ENCODE peak calls at places on chromosomes 3 and 15, in ten cellular contexts. I is body of pancreas, L is cardiac muscle cell, U is fibroblast of lung, H is fibroblast of pulmonary artery, O is neural progenitor cell, R is mucosa of descending colon, E is uterus, S is ovary, B is AG10803. A is an unnamed sample.

GRCh38 chr15:70277556-70277955 is 179.8 kb upstream of the TLE3 start:
- DNase-seq in S (no peak), E (no peak), B (no peak), I (no peak), U (no peak), H (no peak), L (no peak), R (no peak), O (no peak), A (no peak)

GRCh38 chr3:59641169-59641914 is 591.5 kb upstream of the CFAP20DC start:
- DNase-seq in H (peak), I (peak), R (no peak), E (no peak), B (peak), U (peak), O (no peak), S (no peak), L (peak), A (peak)

GRCh38 chr3:126446791-126447190 is 28.9 kb downstream of the ZXDC start:
- DNase-seq in L (no peak), S (no peak), O (no peak), H (no peak), I (no peak), U (peak), R (no peak), E (no peak), B (no peak), A (no peak)

GRCh38 chr15:42020713-42021273 is at the start of gene PLA2G4E:
- DNase-seq in O (no peak), B (no peak), L (no peak), E (no peak), I (no peak), S (no peak), R (no peak), H (no peak), U (no peak), A (no peak)

GRCh38 chr3:143287403-143287802 is 167.8 kb downstream of the CHST2 start:
- DNase-seq in E (no peak), O (no peak), R (no peak), I (no peak), U (no peak), S (no peak), L (no peak), H (peak), B (no peak), A (no peak)

GRCh38 chr15:90822204-90822955 is 46.0 kb upstream of the FURIN start:
- DNase-seq in H (no peak), O (no peak), B (no peak), U (no peak), E (no peak), L (no peak), R (no peak), S (no peak), I (no peak), A (no peak)

GRCh38 chr15:91824256-91824655 is 29.3 kb upstream of the SLCO3A1 start:
- DNase-seq in L (no peak), U (no peak), B (no peak), O (no peak), R (no peak), H (peak), E (no peak), S (no peak), I (no peak), A (peak)

GRCh38 chr3:50323614-50324199 is 1.2 kb upstream of the HYAL2 start:
- DNase-seq in H (no peak), E (peak), I (no peak), U (no peak), S (no peak), B (no peak), R (no peak), L (no peak), O (no peak), A (no peak)

GRCh38 chr3:185280572-185281365 is 26.9 kb upstream of the EHHADH start:
- DNase-seq in R (no peak), I (no peak), L (peak), O (peak), U (peak), S (no peak), E (no peak), B (peak), H (peak), A (peak)

GRCh38 chr3:175475765-175476164 is 616.6 kb downstream of the NAALADL2 start:
- DNase-seq in H (no peak), E (no peak), B (no peak), S (no peak), U (no peak), R (no peak), L (no peak), I (no peak), O (no peak), A (no peak)

GRCh38 chr3:157394361-157394760 is 42.3 kb upstream of the PTX3 start:
- DNase-seq in S (no peak), B (no peak), L (no peak), I (no peak), E (no peak), R (no peak), O (no peak), U (no peak), H (no peak), A (no peak)

GRCh38 chr15:56660943-56661342 is 72.4 kb downstream of the ZNF280D start:
- DNase-seq in E (no peak), R (no peak), L (no peak), I (no peak), S (no peak), O (no peak), B (no peak), U (no peak), H (no peak), A (no peak)

GRCh38 chr15:73745073-73745472 is 8.1 kb downstream of the INSYN1 start:
- DNase-seq in R (no peak), I (no peak), S (no peak), B (no peak), U (no peak), L (no peak), E (no peak), H (no peak), O (no peak), A (no peak)

GRCh38 chr3:11919390-11919789 is 72.7 kb upstream of the TAMM41 start:
- DNase-seq in H (no peak), S (no peak), E (no peak), U (no peak), I (no peak), B (no peak), O (peak), R (no peak), L (no peak), A (no peak)

GRCh38 chr3:45890405-45890804 is 4.1 kb downstream of the CCR9 start:
- DNase-seq in I (peak), E (no peak), U (no peak), S (no peak), H (no peak), B (no peak), L (no peak), O (no peak), R (peak), A (no peak)

GRCh38 chr3:53109822-53110771 is 20.1 kb downstream of the RFT1 start:
- DNase-seq in U (peak), O (peak), B (peak), L (peak), E (peak), H (peak), S (peak), I (peak), R (peak), A (peak)

GRCh38 chr15:90062023-90062728 is 40.1 kb downstream of the IDH2 start:
- DNase-seq in S (peak), L (peak), B (no peak), E (peak), U (peak), H (peak), O (peak), R (peak), I (peak), A (no peak)

GRCh38 chr3:143343944-143344343 is 224.4 kb downstream of the CHST2 start:
- DNase-seq in I (no peak), E (no peak), U (no peak), L (no peak), B (no peak), H (no peak), R (no peak), S (no peak), O (no peak), A (no peak)

GRCh38 chr3:192039593-192039992 is 578.6 kb downstream of the PYDC2 start:
- DNase-seq in I (peak), B (no peak), L (no peak), U (no peak), O (no peak), H (no peak), E (no peak), S (no peak), R (no peak), A (no peak)

GRCh38 chr15:39079296-39079834 is 501.5 kb upstream of the THBS1 start:
- DNase-seq in E (no peak), H (peak), U (peak), O (no peak), R (peak), I (no peak), S (no peak), L (peak), B (peak), A (peak)

GRCh38 chr15:74845581-74845980 is 2.6 kb upstream of the ULK3 start:
- DNase-seq in I (no peak), O (no peak), E (no peak), S (no peak), U (no peak), H (no peak), B (no peak), R (no peak), L (no peak), A (no peak)

GRCh38 chr15:60318236-60318867 is 79.4 kb downstream of the ANXA2 start:
- DNase-seq in U (no peak), H (no peak), S (no peak), R (no peak), B (no peak), O (peak), I (no peak), E (no peak), L (no peak), A (no peak)

GRCh38 chr15:72423256-72423655 is 25.2 kb downstream of the TMEM202 start:
- DNase-seq in H (no peak), B (peak), E (no peak), L (no peak), R (no peak), S (no peak), U (no peak), O (no peak), I (no peak), A (peak)

GRCh38 chr15:93965491-93965890 is 265.9 kb upstream of the MCTP2 start:
- DNase-seq in H (no peak), E (no peak), S (no peak), U (no peak), L (no peak), O (no peak), R (no peak), I (no peak), B (no peak), A (no peak)

DNA sequence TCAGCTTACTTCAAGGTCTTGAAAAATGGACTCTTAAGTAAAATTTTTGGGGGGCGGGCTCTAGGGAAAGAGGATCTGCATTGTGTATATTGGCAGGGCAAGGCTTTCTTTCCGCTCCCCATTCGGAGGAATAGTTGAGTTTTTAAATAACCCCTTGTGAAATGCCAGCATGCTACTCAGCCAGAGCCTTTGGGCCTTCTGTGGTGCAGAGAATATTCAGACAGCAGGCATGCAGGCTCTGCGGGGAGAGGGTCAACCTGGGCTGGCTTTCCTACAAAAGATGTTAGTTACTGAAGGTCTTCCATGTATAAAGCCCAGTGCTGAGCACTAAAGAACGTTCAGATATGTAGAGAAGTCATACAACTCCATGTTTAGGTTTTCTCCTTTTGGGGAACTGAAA is 40.6 kb downstream of the ADAMTSL3 start:
- DNase-seq in U (no peak), E (no peak), R (no peak), B (no peak), I (no peak), S (no peak), H (no peak), O (no peak), L (peak), A (no peak)
- H3K4me3 ChIP-seq in U (no peak), E (no peak), R (no peak), B (no peak), I (no peak), S (no peak), H (no peak), O (no peak), L (no peak), A (no peak)

GRCh38 chr3:57755368-57756021 is 614 bp upstream of the SLMAP start:
- DNase-seq in O (peak), U (no peak), B (peak), H (peak), S (no peak), L (peak), E (peak), I (peak), R (peak), A (peak)
- TF ChIP-seq CTCF in O (peak), U (peak), B (no peak), H (peak), S (peak), L (peak), E (no peak), I (peak), R (peak), A (no peak)

GRCh38 chr3:122183521-122183892 is at the start of gene CASR:
- DNase-seq in U (no peak), E (no peak), R (peak), O (peak), S (no peak), B (no peak), I (peak), L (peak), H (no peak), A (no peak)
- H3K4me3 ChIP-seq in U (no peak), E (no peak), R (no peak), O (peak), S (no peak), B (no peak), I (peak), L (peak), H (no peak), A (no peak)

GRCh38 chr3:70716832-70717231 is 404.4 kb upstream of the MDFIC2 start:
- DNase-seq in R (no peak), I (peak), O (no peak), B (peak), S (peak), L (peak), E (peak), H (peak), U (peak), A (peak)
- TF ChIP-seq CTCF in R (no peak), I (peak), O (no peak), B (peak), S (peak), L (peak), E (peak), H (peak), U (peak), A (peak)

GRCh38 chr3:71785594-71786472 is 885 bp upstream of the PROK2 start:
- DNase-seq in H (no peak), O (no peak), R (no peak), I (no peak), U (no peak), L (no peak), B (peak), E (no peak), S (no peak), A (no peak)
- H3K4me3 ChIP-seq in H (no peak), O (peak), R (no peak), I (no peak), U (no peak), L (peak), B (no peak), E (no peak), S (no peak), A (no peak)

GRCh38 chr3:129629011-129629410 is 22.5 kb upstream of the PLXND1 start:
- DNase-seq in O (no peak), U (no peak), R (peak), L (no peak), I (no peak), H (no peak), B (no peak), S (no peak), E (no peak), A (no peak)

GRCh38 chr3:129625071-129625874 is 18.8 kb upstream of the PLXND1 start:
- DNase-seq in E (peak), B (no peak), R (peak), U (no peak), L (no peak), H (no peak), S (peak), O (no peak), I (no peak), A (no peak)

GRCh38 chr3:129628169-129628522 is 21.7 kb upstream of the PLXND1 start:
- DNase-seq in H (no peak), L (peak), I (no peak), U (peak), B (peak), O (no peak), S (no peak), R (no peak), E (peak), A (peak)

GRCh38 chr3:129626744-129627349 is 20.4 kb upstream of the PLXND1 start:
- DNase-seq in S (peak), O (peak), L (peak), R (peak), U (peak), B (peak), H (peak), E (peak), I (peak), A (peak)

GRCh38 chr3:129627350-129628168 is 21.1 kb upstream of the PLXND1 start:
- DNase-seq in U (peak), B (peak), I (peak), E (peak), L (peak), H (peak), O (peak), S (peak), R (peak), A (peak)
- TF ChIP-seq CTCF in U (peak), B (peak), I (peak), E (peak), L (peak), H (peak), O (peak), S (peak), R (peak), A (peak)

GRCh38 chr15:85404922-85405293 is 24.5 kb downstream of the AKAP13 start:
- DNase-seq in S (no peak), L (no peak), B (peak), I (no peak), O (peak), U (no peak), R (no peak), E (no peak), H (peak), A (peak)

GRCh38 chr15:85406916-85407315 is 26.5 kb downstream of the AKAP13 start:
- DNase-seq in S (no peak), H (peak), O (no peak), B (peak), L (peak), I (no peak), E (no peak), U (no peak), R (no peak), A (no peak)

GRCh38 chr15:85405467-85405866 is 25.1 kb downstream of the AKAP13 start:
- DNase-seq in B (no peak), O (no peak), I (no peak), L (no peak), E (no peak), R (no peak), H (no peak), U (no peak), S (no peak), A (no peak)

GRCh38 chr15:85408270-85408746 is 27.9 kb downstream of the AKAP13 start:
- DNase-seq in O (no peak), R (no peak), S (no peak), U (no peak), H (no peak), I (no peak), B (no peak), E (no peak), L (no peak), A (no peak)

GRCh38 chr15:85407421-85408269 is 27.2 kb downstream of the AKAP13 start:
- DNase-seq in B (peak), O (no peak), U (peak), I (peak), R (no peak), E (no peak), L (peak), S (no peak), H (peak), A (peak)
- H3K4me3 ChIP-seq in B (no peak), O (no peak), U (no peak), I (no peak), R (no peak), E (no peak), L (no peak), S (no peak), H (no peak), A (no peak)

GRCh38 chr3:150238995-150239612 is 169.0 kb upstream of the TSC22D2 start:
- DNase-seq in L (no peak), B (no peak), R (no peak), U (no peak), H (no peak), O (peak), I (peak), S (no peak), E (no peak), A (no peak)
- TF ChIP-seq CTCF in L (peak), B (no peak), R (no peak), U (peak), H (no peak), O (peak), I (peak), S (no peak), E (no peak), A (peak)